ENCODE peak calls at places on chromosomes 5 and 9, in five cellular contexts. A, D, W, L and Y are unnamed samples.

GRCh38 chr9:37574996-37575395 is 1.2 kb downstream of the FBXO10 start:
- DNase-seq in W (no peak), D (no peak), A (no peak), L (no peak), Y (no peak)

GRCh38 chr9:127783111-127783621 is 2.7 kb upstream of the CDK9 start:
- DNase-seq in A (no peak), L (peak), W (no peak), D (no peak), Y (no peak)

GRCh38 chr9:105651806-105652205 is 10.5 kb upstream of the TAL2 start:
- DNase-seq in A (no peak), W (no peak), L (no peak), D (no peak), Y (no peak)

GRCh38 chr9:72362680-72363139 is 2.3 kb downstream of the ZFAND5 start:
- DNase-seq in W (no peak), L (peak), A (peak), D (peak), Y (peak)

GRCh38 chr5:1659100-1660036 is 135.6 kb upstream of the LPCAT1 start:
- DNase-seq in D (no peak), L (no peak), A (no peak), W (no peak), Y (no peak)

GRCh38 chr5:123174916-123175481 is 86.0 kb downstream of the PRDM6 start:
- DNase-seq in W (no peak), A (no peak), L (no peak), D (no peak), Y (no peak)

GRCh38 chr5:74386571-74387334 is 253.8 kb downstream of the ENC1 start:
- DNase-seq in D (no peak), L (no peak), W (no peak), A (no peak), Y (no peak)

GRCh38 chr5:64666058-64666457 is 24.2 kb upstream of the SHISAL2B start:
- DNase-seq in W (no peak), L (no peak), D (no peak), A (no peak), Y (no peak)

GRCh38 chr9:110015759-110016158 is 192.2 kb downstream of the C9orf152 start:
- DNase-seq in L (no peak), W (no peak), A (no peak), D (no peak), Y (peak)

GRCh38 chr5:135310328-135310989 is 88.6 kb downstream of the MACROH2A1 start:
- DNase-seq in W (no peak), D (no peak), A (no peak), L (no peak), Y (no peak)

GRCh38 chr9:134966270-134966669 is 48.6 kb upstream of the FCN1 start:
- DNase-seq in A (no peak), W (no peak), L (no peak), D (no peak), Y (no peak)

GRCh38 chr5:7629559-7629958 is 221.4 kb downstream of the CFAP90 start:
- DNase-seq in W (no peak), A (no peak), L (no peak), D (no peak), Y (no peak)

GRCh38 chr5:83227611-83228010 is 150.3 kb downstream of the XRCC4 start:
- DNase-seq in L (no peak), D (no peak), A (no peak), W (no peak), Y (no peak)

GRCh38 chr9:7137571-7137970 is 379.8 kb downstream of the KDM4C start:
- DNase-seq in W (no peak), D (no peak), A (no peak), L (no peak), Y (no peak)

GRCh38 chr5:31408814-31409213 is 123.1 kb downstream of the DROSHA start:
- DNase-seq in A (no peak), L (no peak), W (no peak), D (peak), Y (no peak)

GRCh38 chr5:143141652-143142051 is 261.8 kb downstream of the NR3C1 start:
- DNase-seq in A (no peak), D (no peak), L (no peak), W (no peak), Y (no peak)

GRCh38 chr9:126298319-126298801 is 28.3 kb upstream of the MVB12B start:
- DNase-seq in W (no peak), D (no peak), L (no peak), A (no peak), Y (no peak)

GRCh38 chr9:98727428-98727827 is 18.7 kb upstream of the GABBR2 start:
- DNase-seq in W (no peak), L (no peak), A (no peak), D (no peak), Y (no peak)
- TF ChIP-seq KDM1A in W (no peak), L (no peak), A (no peak), D (no peak), Y (no peak)

GRCh38 chr9:86724528-86724927 is 222.8 kb downstream of the GAS1 start:
- DNase-seq in L (no peak), A (no peak), W (no peak), D (no peak), Y (no peak)
- TF ChIP-seq CTCF in L (no peak), A (no peak), W (no peak), D (no peak), Y (no peak)

GRCh38 chr5:118883396-118883795 is 105.0 kb downstream of the DTWD2 start:
- DNase-seq in W (no peak), L (peak), A (no peak), D (no peak), Y (no peak)

GRCh38 chr5:118888556-118888955 is 99.8 kb downstream of the DTWD2 start:
- DNase-seq in W (no peak), D (no peak), L (no peak), A (no peak), Y (no peak)

DNA sequence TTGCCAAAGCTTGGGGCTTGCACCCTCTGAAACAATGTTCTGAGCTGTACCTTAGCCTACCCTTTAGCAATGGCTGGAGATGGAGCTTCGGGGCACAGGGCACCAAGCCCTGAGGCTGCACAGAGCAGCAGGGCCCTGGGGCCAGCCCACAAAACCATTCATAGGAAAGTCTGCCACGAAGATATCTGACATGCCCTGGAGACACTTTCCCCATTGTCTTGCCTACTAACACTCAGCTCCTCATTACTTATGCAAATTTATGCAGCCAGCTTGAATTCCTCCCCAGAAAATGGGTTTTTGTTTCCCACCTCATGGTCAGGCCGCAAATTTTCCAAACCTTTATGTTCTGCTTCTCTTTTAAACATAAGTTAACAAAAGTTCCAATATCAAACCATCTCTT is 105.7 kb downstream of the DTWD2 start:
- DNase-seq in L (no peak), W (no peak), D (no peak), A (no peak), Y (no peak)
- TF ChIP-seq MAX in L (no peak), W (no peak), D (no peak), A (no peak), Y (no peak)

GRCh38 chr9:133792721-133793470 is 54.7 kb upstream of the SARDH start:
- DNase-seq in D (peak), L (no peak), A (peak), W (peak), Y (peak)
- TF ChIP-seq KDM1A in D (no peak), L (no peak), A (no peak), W (no peak), Y (no peak)

DNA sequence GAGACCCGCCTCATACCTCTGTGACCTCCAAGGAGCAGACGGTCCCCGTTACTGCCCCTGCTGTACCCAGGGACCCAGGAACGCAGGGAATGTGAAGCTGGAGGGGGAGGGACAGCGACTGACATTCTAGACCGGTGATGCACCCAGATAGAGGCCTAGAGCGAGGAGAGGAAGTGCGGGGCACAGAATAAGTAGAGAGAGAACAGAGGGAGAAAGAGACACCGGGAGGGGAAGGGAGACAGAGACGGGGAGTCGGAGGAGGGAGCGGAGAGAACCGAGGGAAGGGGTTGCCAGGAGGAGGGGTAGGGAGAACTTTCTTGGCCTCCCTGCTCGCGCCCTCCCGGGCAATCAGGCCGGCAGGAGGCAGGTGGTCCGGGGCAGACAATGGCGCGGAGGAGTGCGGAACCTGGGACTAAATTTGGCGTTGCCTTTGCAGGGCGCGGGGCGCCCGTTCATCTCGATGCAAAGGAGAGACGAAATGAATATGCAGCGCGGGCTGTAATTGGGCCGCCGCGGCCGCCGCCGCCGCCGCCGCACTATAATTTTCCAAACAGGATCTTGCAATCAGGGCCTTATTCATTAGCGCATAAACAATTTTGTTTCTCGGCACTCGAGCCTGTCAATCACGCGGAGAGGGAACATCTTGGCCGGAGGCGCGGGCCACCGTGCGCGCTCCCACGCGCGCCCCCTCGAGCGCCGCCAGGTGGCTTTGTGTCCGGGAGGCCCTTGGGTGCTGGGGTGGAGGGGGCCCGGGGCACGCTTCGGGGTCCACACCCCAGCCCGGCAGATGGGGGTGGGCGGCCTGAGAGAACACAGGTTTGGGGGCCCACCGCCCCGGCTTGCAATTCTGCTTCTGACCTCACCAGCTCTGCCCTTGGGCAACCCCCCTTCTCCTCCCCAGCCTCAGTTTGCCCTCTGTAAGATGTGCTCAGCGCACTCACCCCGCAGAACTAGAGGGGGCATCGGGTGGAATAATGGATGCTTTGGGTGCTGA is 32.9 kb downstream of the NDUFA8 start:
- DNase-seq in L (no peak), W (peak), D (no peak), A (peak), Y (no peak)
- TF ChIP-seq CTCF in L (no peak), W (no peak), D (no peak), A (no peak), Y (no peak)

GRCh38 chr5:149022200-149022599 is 40.7 kb downstream of the SH3TC2 start:
- DNase-seq in D (no peak), A (no peak), L (no peak), W (no peak), Y (no peak)

GRCh38 chr5:149017669-149018068 is 45.2 kb downstream of the SH3TC2 start:
- DNase-seq in D (no peak), A (no peak), W (no peak), L (no peak), Y (no peak)

GRCh38 chr5:149019562-149020140 is 43.2 kb downstream of the SH3TC2 start:
- DNase-seq in L (no peak), D (no peak), A (no peak), W (no peak), Y (no peak)

GRCh38 chr5:149015561-149015960 is 47.3 kb downstream of the SH3TC2 start:
- DNase-seq in A (no peak), L (no peak), W (no peak), D (no peak), Y (no peak)

DNA sequence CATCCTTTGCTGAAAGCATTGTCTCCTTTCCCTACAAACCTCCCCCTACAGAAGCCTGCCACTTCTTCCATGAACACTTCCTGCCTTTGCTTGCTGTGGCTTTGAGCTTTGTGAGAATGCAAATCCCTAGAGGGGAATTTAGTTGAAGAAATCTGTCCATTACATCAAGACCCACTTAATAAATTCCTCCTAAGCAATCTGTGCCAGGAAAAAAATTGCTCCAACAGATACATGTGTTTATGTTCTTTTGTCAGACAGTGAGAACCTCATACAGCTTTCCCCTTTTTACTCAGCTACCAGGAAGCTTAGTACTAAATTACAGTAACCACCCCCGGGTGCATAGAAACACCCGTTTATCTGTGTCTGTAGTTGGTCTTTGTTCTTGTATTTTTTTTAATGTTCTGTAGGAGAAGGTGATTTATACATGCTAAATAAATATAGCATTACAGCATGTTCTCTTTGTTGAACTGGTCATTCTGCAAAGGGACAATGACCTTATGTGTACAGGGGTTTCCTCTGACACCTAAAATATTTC is 43.9 kb downstream of the SH3TC2 start:
- DNase-seq in A (no peak), L (no peak), D (no peak), W (no peak), Y (no peak)
- TF ChIP-seq MAX in A (no peak), L (no peak), D (no peak), W (no peak), Y (no peak)

DNA sequence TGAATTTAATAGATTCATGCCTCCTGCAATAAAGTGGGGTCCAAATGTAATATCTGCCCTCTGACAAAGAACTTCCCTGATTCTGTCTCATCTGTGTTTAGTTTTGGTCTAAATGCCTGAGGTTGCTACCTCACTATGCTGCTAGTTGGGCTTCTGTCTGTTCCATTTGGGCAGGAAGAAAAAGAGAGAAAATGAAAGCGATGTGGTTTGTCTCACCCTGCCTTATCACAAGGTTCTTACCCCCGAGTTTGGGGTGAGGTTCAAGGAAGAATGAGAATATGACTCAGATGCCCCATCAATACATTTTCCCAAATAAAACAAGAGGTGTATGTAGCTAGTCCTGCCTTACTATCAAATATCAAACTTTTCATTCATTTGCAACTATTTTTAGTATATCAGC is 132.1 kb upstream of the MTAP start:
- DNase-seq in D (no peak), L (no peak), A (no peak), W (no peak), Y (no peak)
- TF ChIP-seq KDM1A in D (no peak), L (no peak), A (no peak), W (no peak), Y (no peak)

GRCh38 chr9:133356391-133357091 is at the start of the genes SURF1 and SURF2:
- DNase-seq in D (peak), W (peak), A (peak), L (no peak), Y (peak)
- TF ChIP-seq CTCF in D (no peak), W (no peak), A (peak), L (peak), Y (no peak)

GRCh38 chr5:113292535-113292934 is 142.3 kb downstream of the TSSK1B start:
- DNase-seq in L (no peak), D (no peak), A (no peak), W (no peak), Y (no peak)

GRCh38 chr5:113293068-113293571 is 141.7 kb downstream of the TSSK1B start:
- DNase-seq in A (no peak), L (no peak), D (no peak), W (peak), Y (no peak)

GRCh38 chr5:113295111-113295539 is 139.7 kb downstream of the TSSK1B start:
- DNase-seq in A (no peak), W (no peak), D (no peak), L (no peak), Y (no peak)

GRCh38 chr5:113294341-113295110 is 140.3 kb downstream of the TSSK1B start:
- DNase-seq in W (peak), L (no peak), A (no peak), D (peak), Y (peak)

DNA sequence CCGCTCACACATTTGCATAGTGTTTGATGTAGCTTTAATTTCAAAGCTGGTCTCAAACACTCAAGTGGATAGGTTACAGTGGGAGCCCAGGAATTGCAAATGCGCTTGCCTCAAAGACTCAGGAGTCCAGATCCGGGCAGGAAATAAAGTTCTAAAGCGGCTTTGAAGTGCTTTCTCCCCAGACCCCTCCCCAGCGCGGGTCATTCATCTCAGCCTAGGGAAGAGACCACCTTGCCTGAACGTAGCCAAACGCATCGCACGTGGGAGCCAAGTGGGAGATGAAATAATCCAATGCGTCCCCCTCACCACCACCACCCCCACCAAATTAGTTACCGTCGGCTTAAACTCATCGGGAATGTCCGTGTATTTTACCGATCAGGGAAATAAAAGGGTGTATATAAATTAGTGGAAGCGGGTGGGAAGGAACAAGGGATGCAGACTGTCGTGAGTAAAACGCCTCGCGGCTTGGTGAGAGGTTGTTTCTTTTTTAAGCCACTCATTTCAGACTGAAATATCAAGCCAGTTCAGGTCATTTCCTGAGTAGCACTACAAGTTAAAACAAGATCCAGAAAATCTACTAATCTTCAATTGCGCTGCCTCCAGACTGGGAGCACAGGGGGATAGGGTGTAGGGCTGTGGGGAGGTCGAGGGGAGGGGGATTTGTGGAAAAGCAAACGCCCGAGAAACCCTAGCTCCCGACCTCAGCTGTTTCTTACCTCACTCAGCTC is 141.0 kb downstream of the TSSK1B start:
- DNase-seq in L (no peak), W (peak), D (no peak), A (no peak), Y (no peak)
- TF ChIP-seq MAX in L (no peak), W (peak), D (no peak), A (no peak), Y (no peak)